ENCODE peak calls at places on chromosomes 11 and 22, in seven cellular contexts. A, M, S, I, O, L and U are unnamed samples.

GRCh38 chr11:124167852-124168251 is 15.3 kb upstream of the OR10D3 start:
- DNase-seq in A (peak), M (no peak), S (no peak), I (no peak), O (no peak), L (no peak), U (no peak)

GRCh38 chr22:31647516-31647915 is 14.5 kb downstream of the PISD start:
- DNase-seq in A (peak), M (peak), S (no peak), I (no peak), O (no peak), L (no peak), U (peak)

GRCh38 chr22:47174671-47175111 is 412.2 kb downstream of the TBC1D22A start:
- DNase-seq in A (no peak), M (no peak), S (peak), I (no peak), O (peak), L (peak), U (no peak)

GRCh38 chr11:125935629-125936199 is 10.1 kb upstream of the VSIG10L2 start:
- DNase-seq in A (no peak), M (no peak), S (peak), I (no peak), O (peak), L (no peak), U (no peak)

GRCh38 chr11:66637557-66638176 is 836 bp upstream of the RBM4 start:
- DNase-seq in A (no peak), M (no peak), S (no peak), I (no peak), O (no peak), L (no peak), U (no peak)

GRCh38 chr11:19071255-19071654 is 10.7 kb upstream of the MRGPRX2 start:
- DNase-seq in A (peak), M (peak), S (peak), I (peak), O (peak), L (peak), U (peak)

GRCh38 chr11:102263604-102264003 is 53.7 kb upstream of the BIRC3 start:
- DNase-seq in A (no peak), M (no peak), S (no peak), I (no peak), O (no peak), L (no peak), U (no peak)

GRCh38 chr11:46560300-46561025 is 33.4 kb downstream of the AMBRA1 start:
- DNase-seq in A (peak), M (peak), S (no peak), I (no peak), O (no peak), L (no peak), U (peak)

GRCh38 chr22:46439111-46439510 is 98.3 kb downstream of the CELSR1 start:
- DNase-seq in A (no peak), M (no peak), S (no peak), I (no peak), O (no peak), L (no peak), U (no peak)

GRCh38 chr22:35434061-35434750 is 34.3 kb downstream of the MCM5 start:
- DNase-seq in A (no peak), M (peak), S (no peak), I (no peak), O (no peak), L (no peak), U (no peak)

GRCh38 chr11:129950319-129951034 is 52.2 kb downstream of the PRDM10 start:
- DNase-seq in A (peak), M (peak), S (no peak), I (no peak), O (no peak), L (no peak), U (peak)

GRCh38 chr11:75938543-75938942 is 123.5 kb downstream of the UVRAG start:
- DNase-seq in A (peak), M (peak), S (no peak), I (no peak), O (no peak), L (no peak), U (peak)

GRCh38 chr22:35456757-35457156 is 56.8 kb downstream of the MCM5 start:
- DNase-seq in A (no peak), M (no peak), S (no peak), I (no peak), O (no peak), L (no peak), U (no peak)

GRCh38 chr11:75659836-75660235 is 9.0 kb downstream of the MAP6 start:
- DNase-seq in A (no peak), M (no peak), S (no peak), I (no peak), O (no peak), L (no peak), U (no peak)

GRCh38 chr11:538431-539051 is 1.2 kb downstream of the LRRC56 start:
- DNase-seq in A (no peak), M (no peak), S (peak), I (no peak), O (peak), L (no peak), U (no peak)

GRCh38 chr11:60609632-60610031 is 89.8 kb upstream of the MS4A8 start:
- DNase-seq in A (no peak), M (no peak), S (no peak), I (no peak), O (no peak), L (no peak), U (no peak)

GRCh38 chr11:83990160-83990733 is 704.1 kb upstream of the CCDC90B start:
- DNase-seq in A (no peak), M (no peak), S (no peak), I (no peak), O (no peak), L (peak), U (no peak)

GRCh38 chr11:62573592-62574362 is at the start of gene EEF1G:
- DNase-seq in A (peak), M (peak), S (peak), I (peak), O (peak), L (peak), U (peak)

GRCh38 chr11:62574363-62575057 is 819 bp upstream of the EEF1G start:
- DNase-seq in A (no peak), M (peak), S (peak), I (peak), O (peak), L (peak), U (no peak)

GRCh38 chr11:62575837-62576236 is 2.1 kb upstream of the EEF1G start:
- DNase-seq in A (no peak), M (no peak), S (no peak), I (peak), O (no peak), L (no peak), U (no peak)

GRCh38 chr11:62577046-62577708 is 3.5 kb upstream of the EEF1G start:
- DNase-seq in A (peak), M (peak), S (no peak), I (peak), O (no peak), L (no peak), U (no peak)

GRCh38 chr11:62575156-62575555 is 1.5 kb upstream of the EEF1G start:
- DNase-seq in A (no peak), M (no peak), S (peak), I (peak), O (no peak), L (peak), U (no peak)
- H3K4me3 ChIP-seq in A (peak), M (peak), S (peak), I (peak), O (no peak), L (peak), U (peak)

DNA sequence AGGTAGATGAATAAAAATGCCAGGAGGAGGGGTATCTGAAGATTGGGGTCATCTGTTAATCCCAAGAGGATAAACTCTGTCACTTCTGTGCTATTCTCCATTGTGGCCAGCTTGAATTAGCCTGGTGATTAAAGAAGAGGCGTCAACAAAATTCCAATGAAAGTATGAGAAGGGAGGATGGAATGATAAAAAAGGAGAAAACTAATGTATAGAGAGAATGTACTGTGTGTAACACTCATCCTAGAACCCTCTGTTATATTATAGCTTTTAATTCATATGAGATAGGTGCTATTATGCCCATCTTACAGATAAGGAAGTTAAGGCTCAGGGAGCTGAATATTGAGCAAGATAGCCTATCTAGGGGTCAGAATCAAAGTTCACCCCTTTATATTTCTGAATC is at the start of gene OR5B21:
- DNase-seq in A (no peak), M (no peak), S (no peak), I (no peak), O (no peak), L (no peak), U (no peak)
- H3K4me3 ChIP-seq in A (no peak), M (no peak), S (no peak), I (no peak), O (no peak), L (no peak), U (no peak)

GRCh38 chr11:62547691-62548281 is 1.2 kb upstream of the AHNAK start:
- DNase-seq in A (no peak), M (no peak), S (no peak), I (no peak), O (no peak), L (peak), U (no peak)
- H3K4me3 ChIP-seq in A (peak), M (peak), S (peak), I (no peak), O (peak), L (peak), U (peak)

GRCh38 chr11:113387605-113388211 is at the start of gene ANKK1:
- DNase-seq in A (no peak), M (no peak), S (no peak), I (no peak), O (peak), L (no peak), U (no peak)
- H3K4me3 ChIP-seq in A (peak), M (no peak), S (no peak), I (no peak), O (no peak), L (no peak), U (no peak)

GRCh38 chr11:6283453-6284023 is 23.9 kb downstream of the CCKBR start:
- DNase-seq in A (no peak), M (no peak), S (no peak), I (no peak), O (no peak), L (no peak), U (no peak)
- H3K4me3 ChIP-seq in A (no peak), M (no peak), S (no peak), I (no peak), O (no peak), L (no peak), U (no peak)

GRCh38 chr11:57511741-57512430 is 3.6 kb downstream of the SLC43A1 start:
- DNase-seq in A (no peak), M (no peak), S (no peak), I (no peak), O (no peak), L (no peak), U (no peak)

GRCh38 chr11:57513911-57514537 is 1.5 kb downstream of the SLC43A1 start:
- DNase-seq in A (no peak), M (peak), S (peak), I (peak), O (peak), L (peak), U (peak)

GRCh38 chr11:57513446-57513795 is 2.1 kb downstream of the SLC43A1 start:
- DNase-seq in A (no peak), M (no peak), S (no peak), I (no peak), O (no peak), L (no peak), U (no peak)

GRCh38 chr11:57514538-57515331 is 767 bp downstream of the SLC43A1 start:
- DNase-seq in A (no peak), M (peak), S (peak), I (peak), O (peak), L (peak), U (peak)

DNA sequence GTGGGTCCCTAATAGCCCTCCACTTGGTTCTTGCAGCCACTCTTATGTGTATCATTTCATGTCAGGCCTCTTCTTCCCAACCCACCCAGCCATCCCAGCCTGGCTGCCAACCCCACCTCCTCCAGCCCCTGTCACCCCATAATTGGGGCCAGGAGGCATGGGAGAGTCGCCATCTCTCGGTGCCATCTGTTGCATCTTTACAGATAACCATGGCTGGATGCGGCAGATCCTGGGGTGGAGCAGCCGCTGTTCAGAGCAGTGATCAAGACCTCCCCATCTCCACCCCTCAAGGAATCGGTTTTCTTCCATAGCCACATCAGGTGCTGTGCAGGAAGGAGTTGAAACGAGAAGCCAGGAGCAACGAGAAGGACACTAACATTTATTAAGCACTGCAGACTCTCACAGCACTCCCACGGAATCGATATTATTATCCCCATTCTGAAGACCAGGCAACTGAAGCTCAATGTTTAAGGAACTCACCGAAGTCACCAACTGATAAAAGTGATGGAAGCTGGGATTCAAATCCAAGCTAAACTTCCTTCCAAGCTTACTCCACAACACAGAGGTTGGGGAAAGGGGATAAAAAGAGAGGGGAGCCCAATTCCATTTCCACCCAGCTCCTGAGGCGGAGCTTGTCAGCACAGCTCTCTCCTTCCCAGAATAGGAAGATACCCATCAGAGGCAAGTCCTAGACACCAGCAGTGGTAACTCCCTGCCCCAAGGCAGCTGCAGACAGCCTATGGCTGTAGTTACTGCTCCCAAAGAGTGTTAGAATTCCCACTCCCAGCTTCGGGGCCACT is 2.7 kb downstream of the SLC43A1 start:
- DNase-seq in A (no peak), M (no peak), S (no peak), I (no peak), O (no peak), L (no peak), U (no peak)
- H3K4me3 ChIP-seq in A (no peak), M (no peak), S (no peak), I (no peak), O (no peak), L (no peak), U (no peak)

DNA sequence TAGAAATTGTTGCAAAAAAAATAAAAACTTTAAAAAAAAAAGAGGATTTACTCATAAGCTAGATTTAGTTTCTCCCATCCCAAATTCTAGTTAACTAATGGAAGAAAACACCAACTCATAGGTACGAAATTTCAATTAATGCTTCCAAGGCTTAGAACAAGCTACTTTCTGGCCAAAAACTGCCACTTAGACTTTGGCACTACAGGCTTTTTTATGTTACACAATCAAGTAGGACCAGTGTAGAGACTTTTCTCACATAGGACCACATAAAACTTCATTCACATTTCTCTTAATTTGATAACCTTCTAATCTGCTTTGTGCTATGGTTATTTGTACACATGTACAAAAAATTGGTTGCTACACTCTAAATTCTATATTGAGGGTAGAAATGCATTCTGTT is 3.1 kb downstream of the ST13 start:
- DNase-seq in A (no peak), M (no peak), S (no peak), I (no peak), O (no peak), L (no peak), U (no peak)
- H3K4me3 ChIP-seq in A (no peak), M (no peak), S (peak), I (no peak), O (no peak), L (no peak), U (no peak)

GRCh38 chr22:41368543-41368817 is 13.3 kb upstream of the TEF start:
- DNase-seq in A (no peak), M (no peak), S (no peak), I (no peak), O (no peak), L (no peak), U (no peak)
- H3K4me3 ChIP-seq in A (no peak), M (no peak), S (peak), I (no peak), O (no peak), L (peak), U (no peak)

GRCh38 chr22:44755000-44755399 is 2.6 kb downstream of the ARHGAP8 start:
- DNase-seq in A (no peak), M (no peak), S (no peak), I (no peak), O (no peak), L (no peak), U (no peak)

GRCh38 chr22:44750481-44750880 is 1.9 kb upstream of the ARHGAP8 start:
- DNase-seq in A (no peak), M (no peak), S (no peak), I (no peak), O (no peak), L (no peak), U (no peak)

GRCh38 chr22:44753189-44754042 is 1.0 kb downstream of the ARHGAP8 start:
- DNase-seq in A (peak), M (peak), S (no peak), I (peak), O (no peak), L (no peak), U (peak)

GRCh38 chr22:44755418-44755817 is 3.0 kb downstream of the ARHGAP8 start:
- DNase-seq in A (no peak), M (no peak), S (no peak), I (no peak), O (no peak), L (no peak), U (no peak)

DNA sequence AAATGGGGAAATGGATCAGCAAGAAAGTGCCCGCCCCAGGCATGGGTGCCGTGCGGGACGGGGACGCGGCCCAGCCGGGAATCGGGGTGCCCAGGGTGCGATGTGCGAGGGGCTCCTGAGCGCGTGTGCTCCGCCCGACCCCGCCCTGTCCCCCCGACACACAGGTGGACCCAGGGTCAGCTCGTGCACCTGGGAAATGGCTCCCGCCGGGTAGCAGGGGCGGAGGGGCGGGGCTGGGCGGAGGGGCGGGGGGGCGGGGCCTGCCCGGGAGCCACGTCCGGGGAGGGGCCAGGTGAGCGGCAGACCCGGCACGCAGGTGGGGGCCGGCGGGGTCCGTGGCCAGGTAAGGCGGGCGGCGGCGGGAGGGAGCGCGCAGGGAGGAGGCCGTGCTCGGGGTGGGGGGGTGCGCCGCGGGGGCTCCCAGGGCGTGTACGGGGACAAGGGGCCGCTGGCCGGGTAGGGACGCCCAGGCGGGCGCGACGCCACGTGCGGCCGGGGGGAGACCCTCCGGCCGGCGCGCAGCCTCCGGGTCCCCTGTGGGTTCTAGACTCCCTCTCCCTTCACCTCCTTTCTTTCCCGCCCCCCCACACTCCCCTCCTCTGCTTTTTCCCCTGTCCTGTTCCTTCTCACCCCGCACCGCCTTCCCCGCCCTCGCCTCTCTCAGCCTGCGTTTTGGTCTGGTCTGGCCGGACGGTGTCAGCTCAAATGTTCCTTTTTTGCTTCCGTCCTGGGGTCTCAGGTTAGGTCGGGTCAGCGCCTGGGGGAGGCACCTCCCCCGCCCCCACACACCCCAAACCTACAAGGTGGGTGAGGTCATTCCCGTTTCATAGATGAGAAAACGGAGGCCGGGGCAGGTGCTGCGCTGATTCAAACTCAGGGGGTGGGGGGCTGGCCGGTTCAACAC is at the start of gene ARHGAP8:
- DNase-seq in A (no peak), M (no peak), S (peak), I (peak), O (no peak), L (no peak), U (no peak)
- H3K4me3 ChIP-seq in A (no peak), M (no peak), S (peak), I (no peak), O (no peak), L (peak), U (no peak)